ENCODE peak calls at places on chromosomes 11 and 22, in eight cellular contexts. M is neuronal stem cell, H is heart right ventricle, X is transverse colon, O is testis, C is uterus, V is psoas muscle, U is sigmoid colon. S is an unnamed sample.

GRCh38 chr11:69196322-69197169 is 40.8 kb downstream of the SMIM38 start:
- DNase-seq in M (no peak), V (no peak), X (no peak), U (no peak), O (no peak), C (no peak), H (no peak), S (no peak)

GRCh38 chr22:17398159-17398558 is 28.9 kb downstream of the CECR2 start:
- DNase-seq in U (no peak), X (no peak), M (no peak), C (no peak), H (no peak), O (no peak), V (no peak), S (no peak)

GRCh38 chr22:43270314-43270908 is 72.8 kb downstream of the SCUBE1 start:
- DNase-seq in V (no peak), O (no peak), C (no peak), U (no peak), M (no peak), X (peak; percentile 56), H (no peak), S (no peak)

GRCh38 chr11:69694781-69695180 is 9.0 kb downstream of the FGF19 start:
- DNase-seq in C (no peak), O (no peak), H (no peak), U (peak; percentile 45), V (no peak), X (no peak), M (no peak), S (no peak)

GRCh38 chr11:126588630-126589491 is 233.4 kb downstream of the ST3GAL4 start:
- DNase-seq in V (no peak), H (no peak), O (no peak), X (no peak), M (no peak), C (no peak), U (no peak), S (no peak)

GRCh38 chr22:20562607-20563463 is 55.4 kb downstream of the MED15 start:
- DNase-seq in U (peak; percentile 38), O (no peak), C (no peak), H (no peak), X (no peak), V (no peak), M (no peak), S (no peak)

GRCh38 chr11:29184939-29185890 is 831.6 kb downstream of the KCNA4 start:
- DNase-seq in X (no peak), C (no peak), O (no peak), H (no peak), M (no peak), U (no peak), V (no peak), S (no peak)

GRCh38 chr11:47005441-47005840 is 68.9 kb downstream of the CSTPP1 start:
- DNase-seq in V (no peak), H (no peak), M (no peak), U (no peak), X (no peak), O (no peak), C (no peak), S (no peak)

GRCh38 chr11:70914496-70914895 is 337.9 kb downstream of the SHANK2 start:
- DNase-seq in C (no peak), H (no peak), M (no peak), U (no peak), X (no peak), V (no peak), O (no peak), S (no peak)

GRCh38 chr11:79498681-79499080 is 57.9 kb upstream of the TENM4 start:
- DNase-seq in O (no peak), X (no peak), C (no peak), V (no peak), M (no peak), U (no peak), H (no peak), S (no peak)

GRCh38 chr11:10934293-10934850 is 76.5 kb upstream of the ZBED5 start:
- DNase-seq in X (peak; percentile 46), V (no peak), C (no peak), M (no peak), H (no peak), O (no peak), U (no peak), S (no peak)

GRCh38 chr11:788953-789940 is 643 bp downstream of the CEND1 start:
- DNase-seq in M (no peak), C (no peak), O (no peak), H (no peak), V (no peak), U (no peak), X (no peak), S (no peak)

GRCh38 chr11:17673951-17674350 is 45.4 kb upstream of the MYOD1 start:
- DNase-seq in H (no peak), U (no peak), M (no peak), V (no peak), X (no peak), O (no peak), C (no peak), S (no peak)

GRCh38 chr22:44023404-44024287 is 456 bp upstream of the PARVB start:
- DNase-seq in M (no peak), O (peak; percentile 54), H (peak; percentile 76), X (peak; percentile 50), U (no peak), V (peak; percentile 69), C (peak; percentile 42), S (no peak)

GRCh38 chr11:71311928-71312510 is 59.6 kb upstream of the SHANK2 start:
- DNase-seq in V (no peak), M (no peak), U (peak; percentile 33), X (peak; percentile 24), C (no peak), O (peak; percentile 4), H (no peak), S (no peak)

GRCh38 chr11:24064309-24064903 is 432.4 kb upstream of the LUZP2 start:
- DNase-seq in M (peak; percentile 50), X (no peak), O (no peak), H (no peak), V (no peak), U (no peak), C (no peak), S (no peak)

GRCh38 chr11:33478111-33478573 is 221.0 kb downstream of the HIPK3 start:
- DNase-seq in V (no peak), C (no peak), X (no peak), U (no peak), O (no peak), M (no peak), H (no peak), S (no peak)

GRCh38 chr22:32539631-32540449 is 65.2 kb downstream of the FBXO7 start:
- DNase-seq in U (peak; percentile 36), O (no peak), H (no peak), M (no peak), V (no peak), X (peak; percentile 33), C (no peak), S (no peak)

GRCh38 chr11:72988796-72989195 is 153.3 kb downstream of the FCHSD2 start:
- DNase-seq in X (no peak), C (no peak), M (no peak), V (no peak), H (no peak), U (no peak), O (no peak), S (no peak)

GRCh38 chr22:45069925-45070324 is 60.1 kb upstream of the PHF21B start:
- DNase-seq in U (no peak), X (no peak), V (no peak), O (no peak), H (no peak), M (no peak), C (no peak), S (no peak)

GRCh38 chr22:45073064-45073463 is 63.3 kb upstream of the PHF21B start:
- DNase-seq in M (no peak), V (no peak), O (no peak), H (no peak), X (no peak), U (no peak), C (no peak), S (no peak)

GRCh38 chr22:45067731-45068130 is 57.9 kb upstream of the PHF21B start:
- DNase-seq in V (no peak), O (no peak), C (no peak), X (no peak), H (no peak), M (no peak), U (no peak), S (no peak)

GRCh38 chr22:45072322-45072903 is 62.6 kb upstream of the PHF21B start:
- DNase-seq in X (no peak), M (no peak), U (no peak), O (no peak), C (peak; percentile 19), H (no peak), V (no peak), S (no peak)

GRCh38 chr22:45071618-45072017 is 61.8 kb upstream of the PHF21B start:
- DNase-seq in C (no peak), X (no peak), O (no peak), M (no peak), U (no peak), H (no peak), V (no peak), S (no peak)
- H3K4me3 ChIP-seq in C (no peak overlapping the region), X (no peak overlapping the region), O (no peak overlapping the region), M (no peak overlapping the region), U (no peak overlapping the region), H (no peak overlapping the region), V (no peak overlapping the region), S (no peak overlapping the region)

GRCh38 chr11:44861829-44862545 is 88.7 kb downstream of the TP53I11 start:
- DNase-seq in M (no peak), H (peak; percentile 54), O (peak; percentile 29), U (peak; percentile 94), C (peak; percentile 84), X (peak; percentile 68), V (peak; percentile 68), S (peak; percentile 70)
- H3K27ac ChIP-seq in M (peak overlapping the region; percentile 99), H (peak overlapping the region; percentile 90), O (no peak overlapping the region), U (peak overlapping the region; percentile 94), C (peak overlapping the region; percentile 94), X (peak overlapping the region; percentile 91), V (peak overlapping the region; percentile 23), S (peak overlapping the region; percentile 66)

GRCh38 chr11:122099345-122100045 is 16.5 kb downstream of the BLID start:
- DNase-seq in X (no peak), V (no peak), H (no peak), O (peak; percentile 60), U (no peak), M (no peak), C (no peak), S (no peak)

GRCh38 chr11:122101625-122102291 is 14.3 kb downstream of the BLID start:
- DNase-seq in M (peak; percentile 65), O (peak; percentile 87), V (peak; percentile 49), X (peak; percentile 28), U (peak; percentile 89), H (peak; percentile 44), C (peak; percentile 74), S (peak; percentile 42)

GRCh38 chr11:122098223-122098980 is 17.6 kb downstream of the BLID start:
- DNase-seq in O (no peak), V (no peak), X (no peak), C (no peak), U (no peak), H (no peak), M (no peak), S (no peak)

GRCh38 chr11:122102426-122102825 is 13.6 kb downstream of the BLID start:
- DNase-seq in M (no peak), C (no peak), O (no peak), H (no peak), V (no peak), X (no peak), U (no peak), S (no peak)

GRCh38 chr11:122100222-122101080 is 15.6 kb downstream of the BLID start:
- DNase-seq in C (peak; percentile 69), M (no peak), H (peak; percentile 50), V (peak; percentile 67), O (peak; percentile 93), X (peak; percentile 15), U (peak; percentile 88), S (no peak)
- H3K4me3 ChIP-seq in C (peak overlapping the region; percentile 57), M (peak overlapping the region; percentile 53), H (peak overlapping the region; percentile 43), V (peak overlapping the region; percentile 76), O (peak overlapping the region; percentile 70), X (peak overlapping the region; percentile 34), U (peak overlapping the region; percentile 64), S (peak overlapping the region; percentile 26)

GRCh38 chr11:76613901-76614300 is 56.6 kb downstream of the LRRC32 start:
- DNase-seq in M (no peak), V (no peak), U (peak; percentile 35), X (no peak), H (no peak), C (no peak), O (no peak), S (no peak)
- H3K27ac ChIP-seq in M (no peak overlapping the region), V (peak overlapping the region; percentile 50), U (peak overlapping the region; percentile 41), X (no peak overlapping the region), H (peak overlapping the region; percentile 77), C (peak overlapping the region; percentile 84), O (no peak overlapping the region), S (peak overlapping the region; percentile 64)

S was measured in lung.